ENCODE peak calls at places on chromosomes 16 and 17, in eight cellular contexts. H, J, X, L, U, B, O and W are unnamed samples.

GRCh38 chr17:75765981-75766380 is 989 bp upstream of the GALK1 start:
- DNase-seq in B (no peak), X (no peak), O (no peak), H (no peak), L (no peak), U (no peak), J (no peak), W (no peak)

GRCh38 chr16:51553314-51553713 is 402.2 kb upstream of the SALL1 start:
- DNase-seq in O (no peak), B (no peak), L (no peak), H (no peak), X (no peak), U (no peak), J (no peak), W (no peak)

GRCh38 chr17:16287563-16288027 is 65.7 kb downstream of the CENPV start:
- DNase-seq in B (peak), J (no peak), U (no peak), X (no peak), O (no peak), L (no peak), H (no peak), W (no peak)

GRCh38 chr17:5661486-5662125 is 77.3 kb upstream of the NLRP1 start:
- DNase-seq in U (no peak), H (no peak), L (no peak), X (no peak), B (no peak), O (no peak), J (no peak), W (no peak)

GRCh38 chr16:47847220-47847970 is 308.4 kb downstream of the ABCC12 start:
- DNase-seq in O (no peak), L (no peak), J (no peak), B (peak), X (no peak), H (peak), U (no peak), W (no peak)

GRCh38 chr16:79825002-79825401 is 224.5 kb upstream of the MAF start:
- DNase-seq in O (no peak), B (no peak), J (no peak), L (no peak), X (no peak), H (no peak), U (no peak), W (no peak)

GRCh38 chr17:17714261-17714866 is 33.1 kb downstream of the RAI1 start:
- DNase-seq in L (no peak), J (no peak), B (no peak), H (no peak), U (no peak), X (no peak), O (no peak), W (no peak)

GRCh38 chr17:46737331-46737730 is 81.2 kb downstream of the WNT3 start:
- DNase-seq in U (no peak), L (no peak), H (no peak), J (no peak), X (no peak), B (no peak), O (no peak), W (no peak)

GRCh38 chr16:85899444-85899843 is 482 bp downstream of the IRF8 start:
- DNase-seq in B (no peak), U (no peak), O (no peak), L (no peak), X (no peak), J (no peak), H (no peak), W (no peak)

GRCh38 chr16:54135361-54136275 is 151.0 kb downstream of the IRX3 start:
- DNase-seq in O (no peak), L (no peak), H (no peak), J (no peak), B (peak), U (no peak), X (no peak), W (peak)

GRCh38 chr17:73589096-73589980 is 54.9 kb downstream of the SDK2 start:
- DNase-seq in X (no peak), H (no peak), B (no peak), U (no peak), L (no peak), J (no peak), O (no peak), W (no peak)

GRCh38 chr17:9383828-9384227 is 191.8 kb downstream of the STX8 start:
- DNase-seq in U (no peak), J (no peak), O (no peak), H (no peak), B (no peak), X (no peak), L (no peak), W (no peak)

GRCh38 chr16:2299915-2300192 is 31.9 kb upstream of the RNPS1 start:
- DNase-seq in H (no peak), L (no peak), O (no peak), X (no peak), B (no peak), J (no peak), U (no peak), W (no peak)

GRCh38 chr17:11308550-11308949 is 67.5 kb downstream of the SHISA6 start:
- DNase-seq in X (no peak), O (no peak), B (no peak), L (no peak), J (no peak), H (no peak), U (no peak), W (no peak)

GRCh38 chr16:54591816-54592246 is 305.2 kb upstream of the IRX3 start:
- DNase-seq in J (no peak), O (no peak), U (no peak), B (no peak), L (no peak), H (no peak), X (no peak), W (no peak)

GRCh38 chr17:12415031-12415430 is 250.7 kb upstream of the MYOCD start:
- DNase-seq in B (peak), U (peak), J (no peak), L (no peak), O (no peak), X (no peak), H (no peak), W (no peak)

GRCh38 chr17:18965530-18966236 is 13.7 kb downstream of the SLC5A10 start:
- DNase-seq in H (no peak), O (no peak), J (no peak), B (no peak), X (no peak), U (no peak), L (no peak), W (no peak)

GRCh38 chr17:76092526-76093413 is 10.8 kb downstream of the EXOC7 start:
- DNase-seq in U (no peak), J (no peak), L (no peak), O (no peak), X (no peak), H (no peak), B (no peak), W (no peak)

GRCh38 chr17:57975044-57975443 is 13.0 kb downstream of the VEZF1 start:
- DNase-seq in U (peak), X (no peak), O (no peak), J (no peak), B (peak), H (no peak), L (no peak), W (no peak)
- TF ChIP-seq POLR2A in U (no peak), X (no peak), O (no peak), J (no peak), B (no peak), H (no peak), L (no peak), W (no peak)

DNA sequence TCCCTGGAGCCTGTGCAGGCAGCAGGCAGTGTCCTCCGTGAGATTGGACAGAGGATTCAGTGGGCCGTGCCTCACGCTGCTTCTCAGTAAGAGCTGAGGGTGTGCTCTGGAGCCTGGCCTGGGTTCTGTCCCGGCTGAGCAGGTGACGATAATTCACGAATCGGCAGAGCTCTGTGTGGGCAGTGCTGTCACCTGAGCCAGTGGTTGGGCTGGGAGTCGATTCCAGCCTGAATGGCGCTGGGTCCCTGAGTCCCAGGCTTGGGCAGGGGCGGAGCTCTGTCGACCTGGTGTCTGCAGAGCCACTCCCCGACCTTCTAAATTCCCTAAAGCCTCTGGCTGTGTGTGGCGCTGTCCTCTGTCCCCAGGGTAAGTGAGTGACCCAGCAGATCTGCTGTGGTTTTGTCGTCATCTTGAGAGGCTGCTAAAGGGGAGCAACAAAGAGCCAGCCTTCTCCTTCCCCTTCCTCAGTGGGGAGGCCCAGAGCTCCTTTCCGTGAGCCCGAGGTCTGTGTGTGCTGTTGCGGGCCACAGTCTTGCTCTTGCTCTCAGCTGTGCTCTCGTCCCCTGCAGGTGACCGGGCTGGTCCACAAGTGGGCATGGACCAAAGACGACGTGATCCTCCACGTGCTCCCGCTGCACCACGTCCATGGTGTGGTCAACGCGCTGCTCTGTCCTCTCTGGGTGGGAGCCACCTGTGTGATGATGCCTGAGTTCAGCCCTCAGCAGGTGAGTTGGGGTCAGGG is 8.6 kb downstream of the ACSF3 start:
- DNase-seq in L (peak), H (no peak), B (no peak), O (no peak), X (no peak), J (no peak), U (no peak), W (no peak)
- TF ChIP-seq POLR2A in L (no peak), H (no peak), B (no peak), O (no peak), X (no peak), J (no peak), U (no peak), W (no peak)

DNA sequence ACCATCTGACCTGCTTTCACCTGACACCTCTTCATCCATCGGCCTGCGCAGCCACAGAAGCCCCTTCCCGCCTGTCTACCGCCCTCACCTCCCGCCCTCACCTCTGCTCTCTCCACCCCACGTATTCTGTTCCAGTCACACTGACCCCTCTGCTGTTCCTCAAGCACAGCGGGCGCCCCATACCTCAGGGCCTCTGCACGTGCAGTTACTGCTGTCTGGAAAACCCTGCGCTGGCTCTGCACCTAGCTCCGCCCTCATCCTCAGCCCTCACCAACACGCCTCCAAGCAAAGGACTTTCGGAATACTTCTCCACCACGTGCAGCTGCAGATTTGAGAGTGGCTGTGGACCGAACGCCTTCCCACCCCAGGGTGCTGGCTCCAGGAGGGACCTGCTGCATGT is 24.6 kb upstream of the PABPN1L start:
- DNase-seq in B (no peak), L (no peak), O (no peak), U (no peak), J (no peak), H (no peak), X (no peak), W (no peak)
- TF ChIP-seq POLR2A in B (no peak), L (no peak), O (no peak), U (no peak), J (no peak), H (no peak), X (no peak), W (no peak)

DNA sequence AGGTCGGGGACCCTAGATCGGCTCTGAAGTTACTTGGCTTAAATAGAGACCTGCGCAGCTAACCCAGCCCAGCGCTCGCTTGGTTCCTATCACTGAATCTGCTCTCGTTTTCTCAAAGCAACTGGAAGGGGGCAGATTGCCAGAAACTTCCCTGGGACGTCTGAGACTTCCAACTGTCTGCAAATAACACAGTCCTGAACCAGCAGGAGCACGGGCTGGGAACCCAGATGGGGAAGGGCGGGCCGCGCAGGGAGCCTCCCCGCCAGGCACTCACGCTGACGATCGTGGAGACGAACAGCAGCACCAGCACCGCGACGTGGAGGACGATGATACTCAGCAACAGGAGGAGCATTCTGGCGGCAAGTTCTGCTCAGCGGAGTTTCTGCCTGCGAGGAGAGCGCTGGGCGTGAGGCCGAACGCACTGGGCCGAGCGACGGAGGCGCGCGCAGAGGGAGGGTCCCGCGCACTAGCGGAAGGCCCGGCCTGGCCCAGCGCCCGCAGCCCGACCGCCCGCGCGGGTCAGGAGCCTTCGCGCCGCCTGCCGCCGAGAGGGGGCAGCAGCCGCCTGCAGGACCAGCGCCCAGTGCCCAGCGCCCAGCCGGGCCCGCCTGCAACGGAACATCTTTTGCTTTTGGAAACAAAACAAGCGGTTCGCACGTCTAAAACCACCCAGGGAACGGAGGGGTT is 4.6 kb downstream of the PMP22 start:
- DNase-seq in O (peak), H (peak), L (peak), J (peak), U (peak), B (peak), X (peak), W (peak)
- TF ChIP-seq POLR2A in O (peak), H (no peak), L (no peak), J (no peak), U (peak), B (peak), X (no peak), W (peak)

GRCh38 chr16:11692171-11692570 is 23.9 kb downstream of the SNN start:
- DNase-seq in X (no peak), O (no peak), L (no peak), B (no peak), J (no peak), H (no peak), U (no peak), W (no peak)

GRCh38 chr16:11689031-11689840 is 21.0 kb downstream of the SNN start:
- DNase-seq in X (no peak), O (no peak), L (no peak), H (no peak), B (no peak), J (no peak), U (no peak), W (no peak)

GRCh38 chr16:11691235-11691634 is 23.0 kb downstream of the SNN start:
- DNase-seq in O (no peak), X (no peak), J (no peak), B (no peak), U (no peak), L (no peak), H (no peak), W (no peak)

GRCh38 chr16:11691771-11692170 is 23.5 kb downstream of the SNN start:
- DNase-seq in X (no peak), U (no peak), J (no peak), L (no peak), O (no peak), B (no peak), H (no peak), W (no peak)

GRCh38 chr16:11692651-11693050 is 24.4 kb downstream of the SNN start:
- DNase-seq in H (no peak), U (no peak), L (no peak), O (no peak), B (no peak), J (no peak), X (no peak), W (no peak)
- TF ChIP-seq POLR2A in H (no peak), U (no peak), L (no peak), O (no peak), B (no peak), J (no peak), X (no peak), W (no peak)

GRCh38 chr16:31083981-31084380 is 4.8 kb downstream of the PRSS53 start:
- DNase-seq in B (no peak), O (no peak), X (no peak), U (no peak), J (no peak), L (peak), H (no peak), W (no peak)
- TF ChIP-seq POLR2A in B (no peak), O (no peak), X (no peak), U (no peak), J (no peak), L (no peak), H (peak), W (no peak)

GRCh38 chr17:60468371-60468770 is 46.1 kb downstream of the CHCT1 start:
- DNase-seq in O (no peak), L (no peak), J (no peak), H (no peak), X (no peak), U (no peak), B (peak), W (no peak)
- TF ChIP-seq POLR2A in O (no peak), L (no peak), J (no peak), H (no peak), X (no peak), U (no peak), B (no peak), W (no peak)

GRCh38 chr16:57064995-57065394 is 27.4 kb upstream of the CPNE2 start:
- DNase-seq in L (no peak), J (no peak), H (no peak), O (no peak), X (no peak), B (no peak), U (no peak), W (no peak)

GRCh38 chr16:57058291-57058861 is 34.0 kb upstream of the CPNE2 start:
- DNase-seq in J (no peak), B (no peak), L (no peak), H (no peak), U (no peak), X (no peak), O (no peak), W (no peak)

GRCh38 chr16:57062329-57062728 is 30.1 kb upstream of the CPNE2 start:
- DNase-seq in X (no peak), U (no peak), O (no peak), H (no peak), B (no peak), L (no peak), J (no peak), W (no peak)

GRCh38 chr16:57060323-57061083 is 31.9 kb upstream of the CPNE2 start:
- DNase-seq in H (no peak), U (no peak), B (no peak), O (no peak), J (no peak), X (no peak), L (no peak), W (no peak)

DNA sequence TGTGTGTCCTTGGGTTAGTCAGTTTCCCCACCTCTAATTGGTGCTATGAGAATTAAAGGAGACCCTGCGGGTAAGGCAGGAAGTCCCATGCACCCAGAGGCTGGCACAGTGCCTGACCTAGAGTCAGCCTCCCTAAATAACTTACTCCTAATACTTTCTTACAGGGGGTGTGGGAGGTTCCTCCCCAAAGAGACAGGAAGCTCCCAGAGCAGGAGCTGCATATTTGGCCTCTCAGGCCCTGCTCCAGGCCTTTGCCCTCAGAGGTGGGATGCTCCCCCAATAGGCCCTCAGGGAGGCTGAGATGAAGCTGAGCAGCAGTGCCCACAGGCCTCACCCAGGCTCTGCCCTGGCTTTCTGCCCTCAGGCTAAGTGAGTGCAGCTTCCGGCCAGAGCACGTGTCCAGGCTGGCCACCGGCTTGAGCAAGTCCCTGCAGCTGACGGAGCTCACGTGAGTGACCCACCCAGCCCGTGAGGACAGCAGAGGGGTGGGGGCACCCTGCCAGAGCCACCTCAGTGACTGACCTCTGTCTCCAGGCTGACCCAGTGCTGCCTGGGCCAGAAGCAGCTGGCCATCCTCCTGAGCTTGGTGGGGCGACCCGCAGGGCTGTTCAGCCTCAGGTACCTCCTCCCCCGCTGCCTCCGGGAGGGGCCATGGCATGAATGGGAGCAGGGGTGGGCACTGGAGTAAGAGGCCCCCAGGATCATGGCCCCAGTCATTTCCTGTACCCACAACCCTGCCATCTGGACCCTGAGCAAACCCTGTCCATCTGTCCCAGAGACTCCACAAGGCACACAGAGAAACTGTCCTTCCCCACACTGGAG is 31.1 kb upstream of the CPNE2 start:
- DNase-seq in X (peak), J (peak), O (peak), B (peak), H (no peak), U (no peak), L (peak), W (peak)
- TF ChIP-seq POLR2A in X (no peak), J (no peak), O (peak), B (no peak), H (no peak), U (no peak), L (no peak), W (no peak)

GRCh38 chr17:82663381-82664275 is 15.4 kb upstream of the WDR45B start:
- DNase-seq in X (no peak), U (no peak), L (no peak), H (no peak), O (no peak), J (no peak), B (no peak), W (no peak)
- TF ChIP-seq POLR2A in X (no peak), U (no peak), L (no peak), H (no peak), O (no peak), J (no peak), B (no peak), W (no peak)

DNA sequence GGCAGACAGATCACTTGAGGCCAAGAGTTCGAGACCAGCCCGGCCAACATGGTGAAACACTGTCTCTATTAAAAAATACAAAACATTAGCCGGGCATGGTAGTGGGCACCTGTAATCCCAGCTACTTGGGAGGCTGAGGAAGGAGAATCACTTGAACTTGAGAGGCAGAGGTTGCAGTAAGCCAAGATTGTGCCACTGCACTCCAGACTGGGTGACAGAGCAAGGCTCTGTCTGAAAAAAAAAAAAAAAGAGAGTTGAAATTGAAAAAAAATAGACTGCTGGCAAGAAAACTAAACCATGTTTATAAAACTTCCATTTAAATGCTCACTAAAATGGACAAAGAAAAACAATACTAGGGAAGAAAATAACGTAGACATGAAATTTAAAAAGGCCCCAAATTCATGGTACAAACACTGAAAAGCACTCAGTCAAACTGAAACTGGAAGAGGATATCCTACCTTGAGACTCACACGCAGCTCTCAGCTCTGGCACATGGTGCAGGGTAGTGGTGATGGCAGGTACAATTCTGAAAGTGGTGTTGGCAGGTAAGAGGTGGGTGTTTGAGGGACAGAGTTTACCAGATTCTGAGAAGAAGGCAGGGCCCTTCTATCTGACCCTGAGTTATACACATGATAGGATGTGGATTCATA is 19.3 kb downstream of the CNTROB start:
- DNase-seq in J (no peak), H (no peak), B (no peak), U (no peak), O (no peak), L (no peak), X (no peak), W (no peak)
- TF ChIP-seq POLR2A in J (no peak), H (no peak), B (no peak), U (no peak), O (no peak), L (no peak), X (no peak), W (no peak)